ENCODE peak calls at places on chromosomes 3 and 15, in four cellular contexts. O, W, B and V are unnamed samples.

GRCh38 chr3:56702487-56703315 is 19.6 kb upstream of the TASOR start:
- DNase-seq in O (peak), W (peak), B (peak), V (peak)

GRCh38 chr3:142815803-142816202 is 73.1 kb downstream of the PCOLCE2 start:
- DNase-seq in O (no peak), W (no peak), B (no peak), V (no peak)

GRCh38 chr3:155619118-155619915 is 125.6 kb downstream of the PLCH1 start:
- DNase-seq in O (peak), W (no peak), B (no peak), V (no peak)

GRCh38 chr3:161415506-161416231 is 44.4 kb upstream of the SPTSSB start:
- DNase-seq in O (no peak), W (peak), B (peak), V (peak)

GRCh38 chr15:63178034-63178433 is 11.4 kb upstream of the RAB8B start:
- DNase-seq in O (peak), W (no peak), B (no peak), V (no peak)

GRCh38 chr3:123119802-123120201 is 53.0 kb downstream of the PDIA5 start:
- DNase-seq in O (peak), W (no peak), B (no peak), V (no peak)

GRCh38 chr15:22265961-22266360 is 185.6 kb downstream of the OR4M2 start:
- DNase-seq in O (no peak), W (no peak), B (no peak), V (no peak)

GRCh38 chr3:42032693-42033349 is 58.3 kb upstream of the TRAK1 start:
- DNase-seq in O (no peak), W (peak), B (peak), V (no peak)

GRCh38 chr3:44050867-44051266 is 190.8 kb upstream of the TOPAZ1 start:
- DNase-seq in O (peak), W (no peak), B (no peak), V (no peak)

GRCh38 chr15:72599855-72600464 is 54.5 kb upstream of the GOLGA6B start:
- DNase-seq in O (peak), W (peak), B (no peak), V (peak)

GRCh38 chr3:53495518-53496501 is 1.4 kb downstream of the CACNA1D start:
- DNase-seq in O (peak), W (no peak), B (no peak), V (peak)

GRCh38 chr3:61561374-61562041 is at the start of gene PTPRG:
- DNase-seq in O (peak), W (peak), B (peak), V (peak)

GRCh38 chr3:80770106-80771079 is 991.1 kb downstream of the GBE1 start:
- DNase-seq in O (no peak), W (no peak), B (no peak), V (no peak)

GRCh38 chr15:87142096-87142495 is 1062.4 kb downstream of the AGBL1 start:
- DNase-seq in O (no peak), W (no peak), B (no peak), V (no peak)

GRCh38 chr15:99058421-99058870 is 46.4 kb upstream of the SYNM start:
- DNase-seq in O (no peak), W (no peak), B (peak), V (no peak)

GRCh38 chr15:38182900-38183299 is 69.7 kb upstream of the SPRED1 start:
- DNase-seq in O (no peak), W (no peak), B (no peak), V (no peak)

GRCh38 chr3:52714335-52715302 is 8.7 kb downstream of the SPCS1 start:
- DNase-seq in O (peak), W (no peak), B (no peak), V (no peak)

GRCh38 chr3:17775073-17775472 is 32.6 kb upstream of the TBC1D5 start:
- DNase-seq in O (no peak), W (no peak), B (no peak), V (no peak)

GRCh38 chr3:131735121-131735520 is 232.3 kb upstream of the MRPL3 start:
- DNase-seq in O (no peak), W (peak), B (no peak), V (no peak)

GRCh38 chr3:65855370-65856100 is 183.2 kb downstream of the MAGI1 start:
- DNase-seq in O (no peak), W (no peak), B (peak), V (no peak)

GRCh38 chr3:172104471-172105072 is 65.2 kb downstream of the FNDC3B start:
- DNase-seq in O (peak), W (peak), B (no peak), V (no peak)

GRCh38 chr3:55484741-55485207 is 2.3 kb downstream of the WNT5A start:
- DNase-seq in O (no peak), W (no peak), B (no peak), V (no peak)

GRCh38 chr3:55485208-55485791 is 1.8 kb downstream of the WNT5A start:
- DNase-seq in O (peak), W (peak), B (no peak), V (no peak)

GRCh38 chr3:55486857-55487375 is at the start of gene WNT5A:
- DNase-seq in O (peak), W (peak), B (no peak), V (peak)

GRCh38 chr3:55487376-55488241 is 503 bp upstream of the WNT5A start:
- DNase-seq in O (peak), W (peak), B (no peak), V (peak)

DNA sequence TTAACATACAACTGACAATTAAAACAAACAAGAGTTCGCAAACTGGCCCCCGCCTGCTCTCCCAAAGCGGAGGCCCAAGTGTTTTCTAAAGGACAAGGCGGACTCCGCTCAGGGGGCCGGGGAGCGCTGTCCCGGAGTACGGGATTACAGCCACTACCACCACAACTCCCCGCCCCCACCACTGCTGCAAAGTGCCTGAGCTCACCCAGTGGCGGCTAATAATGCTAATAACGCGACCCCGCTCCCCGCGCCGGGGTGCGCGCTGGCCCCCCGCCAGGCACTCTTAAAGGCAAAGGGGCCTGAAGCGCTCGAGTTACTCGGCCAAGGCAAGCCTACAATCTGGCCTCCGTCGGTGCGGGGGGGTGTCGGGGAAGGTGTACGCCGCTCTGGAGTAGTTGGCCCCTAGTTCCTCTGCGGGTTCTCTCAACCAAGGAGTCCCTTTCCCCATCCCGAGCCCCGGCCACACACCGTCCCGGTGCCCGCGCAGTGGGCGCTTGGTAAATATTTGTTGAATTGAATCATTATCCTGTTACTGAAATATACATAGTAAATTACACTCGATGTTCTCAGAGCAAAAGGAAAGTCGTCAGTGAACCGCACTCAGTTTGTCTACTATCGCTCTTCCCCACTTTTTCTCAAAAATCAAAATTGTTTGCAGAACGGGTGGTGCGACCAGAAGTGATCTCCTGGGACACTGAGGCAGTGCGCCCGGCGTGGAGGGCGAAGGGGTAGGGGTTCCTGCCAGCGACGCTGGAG is 827 bp downstream of the WNT5A start:
- DNase-seq in O (peak), W (peak), B (no peak), V (no peak)
- H3K27ac ChIP-seq in O (no peak), W (peak), B (no peak), V (peak)

DNA sequence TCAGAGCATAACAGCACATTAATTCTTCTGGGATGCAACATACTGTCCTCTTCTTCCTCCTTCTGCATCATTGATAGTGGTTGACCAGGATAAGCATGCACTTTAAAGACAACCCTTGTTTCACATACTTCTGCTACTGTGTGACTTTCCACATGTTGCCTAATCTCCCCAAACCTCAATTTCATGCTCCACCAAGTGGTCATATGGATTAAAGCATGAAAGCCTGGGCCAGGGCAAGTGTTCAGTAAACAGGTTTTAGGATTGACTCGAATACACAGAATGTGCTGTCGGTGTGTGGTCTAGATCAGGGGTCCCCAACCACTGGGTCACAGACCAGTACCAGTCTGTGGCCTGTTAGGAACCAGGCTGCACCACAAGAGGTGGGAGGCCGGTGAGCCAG is 22.5 kb upstream of the BFSP2 start:
- DNase-seq in O (peak), W (peak), B (no peak), V (peak)
- TF ChIP-seq CTCF in O (peak), W (peak), B (peak), V (peak)

DNA sequence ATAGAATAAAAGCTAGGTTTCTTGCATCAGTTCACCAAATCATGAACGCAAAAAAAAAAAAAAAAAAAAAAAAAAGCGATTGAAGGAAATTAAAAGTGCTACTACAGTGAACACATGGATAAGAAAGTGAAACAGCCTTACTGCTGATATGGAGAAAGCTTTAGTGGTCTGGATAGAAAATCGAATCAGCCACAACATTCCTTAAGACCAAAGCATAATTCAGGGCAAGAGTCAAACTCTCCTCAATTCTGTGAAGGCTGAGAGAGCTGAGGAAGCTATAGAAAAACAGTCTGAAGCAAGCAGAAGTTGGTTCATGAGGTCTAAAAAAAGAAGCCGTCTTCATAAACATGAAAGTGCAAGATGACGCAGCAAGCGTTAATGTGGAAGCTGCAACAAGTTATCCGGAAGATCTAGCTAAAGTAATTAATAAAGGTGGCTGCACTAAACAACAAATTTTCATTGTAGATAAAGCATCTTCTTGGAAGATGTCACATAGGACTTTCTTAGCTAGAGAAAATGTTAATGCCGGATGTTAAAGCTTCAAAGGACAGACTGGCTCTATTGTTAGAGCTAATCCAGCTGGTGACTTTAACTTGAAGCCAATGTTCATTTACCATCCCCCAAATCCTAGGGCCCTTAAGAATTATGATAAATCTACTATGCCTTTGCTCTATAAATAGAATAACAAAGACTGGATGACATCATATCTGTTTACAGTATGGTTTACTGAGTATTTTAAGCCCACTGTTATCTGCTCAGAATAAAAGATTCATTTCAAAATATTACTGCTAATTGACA is 19.2 kb downstream of the P3H2 start:
- DNase-seq in O (no peak), W (no peak), B (no peak), V (no peak)
- H3K27ac ChIP-seq in O (peak), W (no peak), B (peak), V (no peak)

GRCh38 chr3:105274536-105274935 is 92.2 kb upstream of the ALCAM start:
- DNase-seq in O (no peak), W (no peak), B (no peak), V (no peak)
- TF ChIP-seq CTCF in O (no peak), W (no peak), B (no peak), V (no peak)

GRCh38 chr15:91694131-91694828 is 159.2 kb upstream of the SLCO3A1 start:
- DNase-seq in O (no peak), W (no peak), B (peak), V (no peak)
- H3K27ac ChIP-seq in O (peak), W (peak), B (peak), V (no peak)

GRCh38 chr3:36954452-36955134 is 9.7 kb upstream of the TRANK1 start:
- DNase-seq in O (no peak), W (peak), B (no peak), V (no peak)

GRCh38 chr3:36959821-36960220 is 15.0 kb upstream of the TRANK1 start:
- DNase-seq in O (no peak), W (no peak), B (no peak), V (no peak)

GRCh38 chr3:36957862-36958686 is 13.2 kb upstream of the TRANK1 start:
- DNase-seq in O (no peak), W (peak), B (no peak), V (peak)

GRCh38 chr3:36956155-36956554 is 11.3 kb upstream of the TRANK1 start:
- DNase-seq in O (no peak), W (no peak), B (no peak), V (no peak)

GRCh38 chr3:36957072-36957471 is 12.2 kb upstream of the TRANK1 start:
- DNase-seq in O (peak), W (no peak), B (no peak), V (no peak)
- TF ChIP-seq CTCF in O (peak), W (peak), B (no peak), V (no peak)

GRCh38 chr3:170712336-170712735 is 126.5 kb upstream of the SLC7A14 start:
- DNase-seq in O (no peak), W (no peak), B (no peak), V (no peak)

GRCh38 chr3:170714151-170714550 is 128.3 kb upstream of the SLC7A14 start:
- DNase-seq in O (no peak), W (peak), B (no peak), V (no peak)

GRCh38 chr3:170712798-170713197 is 126.9 kb upstream of the SLC7A14 start:
- DNase-seq in O (no peak), W (no peak), B (no peak), V (no peak)

GRCh38 chr3:170713648-170714047 is 127.8 kb upstream of the SLC7A14 start:
- DNase-seq in O (no peak), W (no peak), B (no peak), V (no peak)

GRCh38 chr3:170711786-170712185 is 125.9 kb upstream of the SLC7A14 start:
- DNase-seq in O (no peak), W (no peak), B (no peak), V (no peak)
- H3K27ac ChIP-seq in O (no peak), W (peak), B (no peak), V (no peak)

DNA sequence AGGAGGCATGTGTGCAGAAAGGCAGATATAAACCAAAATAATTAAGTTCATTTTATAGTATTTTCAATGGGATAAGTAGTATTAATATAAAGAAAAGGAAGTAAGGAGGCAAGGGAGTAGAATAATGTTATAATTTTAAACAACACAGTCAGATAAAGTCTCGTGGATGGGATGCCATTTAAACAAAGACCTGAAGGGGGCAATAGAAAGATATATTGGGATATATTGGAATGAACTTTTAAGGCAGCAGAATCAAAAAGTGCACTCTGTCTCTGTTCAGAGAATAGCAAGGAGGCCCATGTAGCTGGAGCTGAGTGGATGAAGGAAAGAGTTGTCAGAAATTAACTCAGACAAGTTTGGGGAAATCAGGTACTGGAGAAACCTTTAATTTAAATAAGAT is 158.7 kb downstream of the CGGBP1 start:
- DNase-seq in O (no peak), W (no peak), B (no peak), V (no peak)
- TF ChIP-seq CTCF in O (peak), W (peak), B (peak), V (no peak)

GRCh38 chr3:188176884-188177283 is 22.9 kb downstream of the LPP start:
- DNase-seq in O (no peak), W (no peak), B (no peak), V (no peak)
- H3K27ac ChIP-seq in O (no peak), W (no peak), B (peak), V (no peak)

GRCh38 chr3:151191095-151191494 is 11.9 kb downstream of the GPR171 start:
- DNase-seq in O (no peak), W (no peak), B (no peak), V (no peak)
- TF ChIP-seq CTCF in O (no peak), W (no peak), B (no peak), V (no peak)